ENCODE peak calls at places on chromosomes 7 and 10, in eight cellular contexts. E is heart left ventricle; Z is cardiac muscle cell; K is HCT116; Q is CD8-positive, alpha-beta T cell; X is naive thymus-derived CD4-positive, alpha-beta T cell; F is neural progenitor cell; V is WERI-Rb-1. Y is an unnamed sample.

GRCh38 chr7:128129224-128129864 is 98.1 kb upstream of the LRRC4 start:
- DNase-seq in E (no peak), Z (no peak), K (no peak), Q (no peak), X (no peak), F (no peak), V (no peak), Y (peak; percentile 26)

GRCh38 chr10:62231371-62231770 is 37.3 kb downstream of the RTKN2 start:
- DNase-seq in E (no peak), Z (no peak), K (no peak), Q (no peak), X (no peak), F (no peak), V (no peak), Y (no peak)

GRCh38 chr10:4073912-4074311 is 288.9 kb upstream of the KLF6 start:
- DNase-seq in E (no peak), Z (no peak), K (no peak), Q (no peak), X (no peak), F (no peak), V (no peak), Y (no peak)

GRCh38 chr7:138316421-138317043 is 143.5 kb upstream of the TRIM24 start:
- DNase-seq in E (no peak), Z (no peak), K (no peak), Q (no peak), X (no peak), F (no peak), V (no peak), Y (no peak)

GRCh38 chr7:156985101-156985967 is 25.1 kb downstream of the MNX1 start:
- DNase-seq in E (no peak), Z (no peak), K (no peak), Q (no peak), X (no peak), F (no peak), V (no peak), Y (no peak)

GRCh38 chr7:55274156-55274555 is 91.0 kb upstream of the LANCL2 start:
- DNase-seq in E (no peak), Z (no peak), K (no peak), Q (no peak), X (no peak), F (no peak), V (no peak), Y (no peak)

GRCh38 chr10:129941199-129942018 is 22.7 kb downstream of the EBF3 start:
- DNase-seq in E (no peak), Z (no peak), K (no peak), Q (no peak), X (no peak), F (no peak), V (peak; percentile 51), Y (no peak)

GRCh38 chr7:77455334-77455733 is 39.2 kb upstream of the GSAP start:
- DNase-seq in E (peak; percentile 35), Z (no peak), K (no peak), Q (no peak), X (no peak), F (no peak), V (no peak), Y (no peak)

GRCh38 chr10:123704812-123705211 is 38.7 kb downstream of the GPR26 start:
- DNase-seq in E (no peak), Z (peak; percentile 4), K (no peak), Q (no peak), X (no peak), F (no peak), V (no peak), Y (no peak)

GRCh38 chr7:100802951-100803350 is 24.4 kb downstream of the EPHB4 start:
- DNase-seq in E (no peak), Z (no peak), K (no peak), Q (no peak), X (no peak), F (no peak), V (no peak), Y (no peak)

GRCh38 chr7:77696643-77697534 is 630 bp downstream of the RSBN1L start:
- DNase-seq in E (peak; percentile 51), Z (peak; percentile 82), K (no peak), Q (peak; percentile 39), X (no peak), F (peak; percentile 88), V (peak; percentile 75), Y (peak; percentile 59)

DNA sequence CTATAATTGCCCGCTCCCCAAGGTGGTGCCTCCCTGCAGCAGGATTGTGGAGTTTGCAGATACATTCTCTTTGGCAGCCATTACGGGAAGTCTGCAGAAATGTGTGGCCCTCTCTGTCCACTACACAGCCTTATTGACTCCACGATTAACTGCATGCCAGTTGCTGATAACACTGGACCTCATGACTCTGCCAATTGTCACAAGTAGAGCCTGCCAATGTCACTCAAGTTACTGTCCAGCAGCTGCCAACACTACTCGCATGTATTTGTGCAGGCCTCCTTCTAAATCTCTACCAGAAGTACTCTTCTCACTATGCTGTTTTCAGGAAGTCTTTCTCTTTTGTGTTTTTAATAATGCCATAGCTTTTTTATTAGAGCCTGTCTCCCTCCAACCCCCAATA is 128.8 kb downstream of the PPP1R3A start:
- DNase-seq in E (peak; percentile 52), Z (no peak), K (no peak), Q (no peak), X (no peak), F (no peak), V (no peak), Y (no peak)
- H3K27ac ChIP-seq in E (peak overlapping the region; percentile 47), Z (no peak overlapping the region), K (no peak overlapping the region), Q (no peak overlapping the region), X (no peak overlapping the region), F (no peak overlapping the region), V (no peak overlapping the region), Y (no peak overlapping the region)

GRCh38 chr10:91624633-91625032 is 8.2 kb downstream of the PPP1R3C start:
- DNase-seq in E (no peak), Z (no peak), K (no peak), Q (no peak), X (no peak), F (no peak), V (no peak), Y (no peak)
- H3K36me3 ChIP-seq in E (peaks cover 45% of the 10 kb centered on the region), Z (peaks cover 20% of the 10 kb centered on the region), K (no peaks in the 10 kb centered on the region), Q (no peaks in the 10 kb centered on the region), X (no peaks in the 10 kb centered on the region), F (no peaks in the 10 kb centered on the region), V (no peaks in the 10 kb centered on the region), Y (no peaks in the 10 kb centered on the region)

GRCh38 chr10:42593284-42593683 is 45.1 kb downstream of the ZNF33B start:
- DNase-seq in E (no peak), Z (no peak), K (no peak), Q (no peak), X (no peak), F (no peak), V (no peak), Y (no peak)

GRCh38 chr10:42594246-42594650 is 44.1 kb downstream of the ZNF33B start:
- DNase-seq in E (no peak), Z (no peak), K (no peak), Q (no peak), X (no peak), F (no peak), V (no peak), Y (no peak)

GRCh38 chr10:42598249-42598873 is 40.0 kb downstream of the ZNF33B start:
- DNase-seq in E (no peak), Z (no peak), K (no peak), Q (no peak), X (no peak), F (no peak), V (no peak), Y (no peak)

GRCh38 chr10:42596196-42596595 is 42.2 kb downstream of the ZNF33B start:
- DNase-seq in E (no peak), Z (no peak), K (no peak), Q (no peak), X (no peak), F (no peak), V (no peak), Y (no peak)
- H3K9me3 ChIP-seq in E (peaks cover 45% of the 10 kb centered on the region), Z (no peaks in the 10 kb centered on the region), K (peaks cover 29% of the 10 kb centered on the region), Q (peaks cover 56% of the 10 kb centered on the region), X (peaks cover 22% of the 10 kb centered on the region), F (peaks cover 63% of the 10 kb centered on the region), V (peaks cover 4% of the 10 kb centered on the region), Y (peaks cover 6% of the 10 kb centered on the region)

GRCh38 chr7:133284092-133284491 is 31.2 kb downstream of the EXOC4 start:
- DNase-seq in E (no peak), Z (no peak), K (no peak), Q (no peak), X (no peak), F (no peak), V (no peak), Y (no peak)

GRCh38 chr7:133282094-133282493 is 29.2 kb downstream of the EXOC4 start:
- DNase-seq in E (no peak), Z (no peak), K (no peak), Q (no peak), X (no peak), F (no peak), V (no peak), Y (no peak)
- H3K27ac ChIP-seq in E (no peak overlapping the region), Z (no peak overlapping the region), K (no peak overlapping the region), Q (no peak overlapping the region), X (no peak overlapping the region), F (no peak overlapping the region), V (no peak overlapping the region), Y (no peak overlapping the region)

GRCh38 chr10:116269612-116270011 is 3.4 kb downstream of the GFRA1 start:
- DNase-seq in E (no peak), Z (no peak), K (no peak), Q (no peak), X (no peak), F (no peak), V (no peak), Y (no peak)
- H3K36me3 ChIP-seq in E (no peaks in the 10 kb centered on the region), Z (no peaks in the 10 kb centered on the region), K (no peaks in the 10 kb centered on the region), Q (no peaks in the 10 kb centered on the region), X (no peaks in the 10 kb centered on the region), F (no peaks in the 10 kb centered on the region), V (no peaks in the 10 kb centered on the region), Y (no peaks in the 10 kb centered on the region)